ENCODE peak calls at places on chromosomes 7 and 10, in five cellular contexts. I is lower leg skin, Y is stomach, N is tibial artery, B is NB4. U is an unnamed sample.

GRCh38 chr10:68208424-68209042 is 23.4 kb downstream of the ATOH7 start:
- DNase-seq in B (peak), Y (peak), N (no peak), I (no peak), U (peak)

GRCh38 chr7:74033372-74034311 is 5.7 kb downstream of the ELN start:
- DNase-seq in B (no peak), N (peak), I (no peak), Y (peak), U (peak)

GRCh38 chr7:22250390-22250789 is 106.6 kb downstream of the RAPGEF5 start:
- DNase-seq in N (no peak), Y (no peak), B (no peak), I (no peak), U (no peak)

GRCh38 chr10:86413046-86413728 is 46.6 kb upstream of the GRID1 start:
- DNase-seq in N (no peak), I (no peak), B (peak), Y (no peak), U (peak)

GRCh38 chr10:129956902-129957673 is 7.0 kb downstream of the EBF3 start:
- DNase-seq in N (peak), Y (no peak), B (no peak), I (no peak), U (no peak)

GRCh38 chr10:3162533-3162932 is 10.0 kb downstream of the PITRM1 start:
- DNase-seq in N (no peak), Y (no peak), B (no peak), I (peak), U (no peak)

GRCh38 chr7:127710635-127711034 is 58.6 kb downstream of the SND1 start:
- DNase-seq in Y (no peak), B (no peak), N (no peak), I (no peak), U (no peak)

GRCh38 chr7:46908770-46909169 is 673.1 kb downstream of the TNS3 start:
- DNase-seq in B (no peak), Y (no peak), I (no peak), N (no peak), U (peak)

GRCh38 chr7:129468087-129468486 is 33.9 kb downstream of the STRIP2 start:
- DNase-seq in I (no peak), B (no peak), N (no peak), Y (no peak), U (peak)

GRCh38 chr7:29408841-29409243 is 154.8 kb upstream of the PRR15 start:
- DNase-seq in I (no peak), Y (peak), B (peak), N (no peak), U (peak)

GRCh38 chr10:48611133-48611532 is 6.3 kb upstream of the ARHGAP22 start:
- DNase-seq in I (no peak), Y (no peak), N (peak), B (no peak), U (no peak)

GRCh38 chr7:6494365-6494764 is 46.6 kb upstream of the DAGLB start:
- DNase-seq in B (no peak), I (no peak), Y (no peak), N (no peak), U (no peak)

GRCh38 chr7:150385240-150385830 is 6.2 kb downstream of the ZNF775 start:
- DNase-seq in I (no peak), N (no peak), B (peak), Y (no peak), U (no peak)

GRCh38 chr7:150382844-150383225 is 3.7 kb downstream of the ZNF775 start:
- DNase-seq in Y (no peak), N (no peak), I (no peak), B (no peak), U (no peak)

GRCh38 chr7:150384406-150385239 is 5.5 kb downstream of the ZNF775 start:
- DNase-seq in I (no peak), N (no peak), B (peak), Y (no peak), U (no peak)

GRCh38 chr7:150382123-150382843 is 3.2 kb downstream of the ZNF775 start:
- DNase-seq in I (peak), N (no peak), Y (no peak), B (no peak), U (no peak)

GRCh38 chr7:150383710-150384397 is 4.7 kb downstream of the ZNF775 start:
- DNase-seq in B (peak), N (peak), Y (no peak), I (peak), U (no peak)
- H3K4me3 ChIP-seq in B (peak), N (no peak), Y (no peak), I (no peak), U (no peak)

GRCh38 chr7:48084727-48085432 is 4.2 kb upstream of the UPP1 start:
- DNase-seq in Y (peak), B (peak), I (no peak), N (peak), U (peak)

GRCh38 chr7:48085433-48085791 is 3.7 kb upstream of the UPP1 start:
- DNase-seq in I (no peak), N (no peak), B (peak), Y (no peak), U (no peak)

GRCh38 chr7:48085942-48086341 is 3.1 kb upstream of the UPP1 start:
- DNase-seq in I (no peak), Y (no peak), N (no peak), B (no peak), U (no peak)

GRCh38 chr7:48087349-48087748 is 1.7 kb upstream of the UPP1 start:
- DNase-seq in I (no peak), B (peak), N (no peak), Y (no peak), U (peak)

GRCh38 chr7:48083114-48083830 is 5.8 kb upstream of the UPP1 start:
- DNase-seq in Y (no peak), I (no peak), N (no peak), B (no peak), U (peak)
- H3K4me3 ChIP-seq in Y (no peak), I (no peak), N (no peak), B (no peak), U (no peak)

DNA sequence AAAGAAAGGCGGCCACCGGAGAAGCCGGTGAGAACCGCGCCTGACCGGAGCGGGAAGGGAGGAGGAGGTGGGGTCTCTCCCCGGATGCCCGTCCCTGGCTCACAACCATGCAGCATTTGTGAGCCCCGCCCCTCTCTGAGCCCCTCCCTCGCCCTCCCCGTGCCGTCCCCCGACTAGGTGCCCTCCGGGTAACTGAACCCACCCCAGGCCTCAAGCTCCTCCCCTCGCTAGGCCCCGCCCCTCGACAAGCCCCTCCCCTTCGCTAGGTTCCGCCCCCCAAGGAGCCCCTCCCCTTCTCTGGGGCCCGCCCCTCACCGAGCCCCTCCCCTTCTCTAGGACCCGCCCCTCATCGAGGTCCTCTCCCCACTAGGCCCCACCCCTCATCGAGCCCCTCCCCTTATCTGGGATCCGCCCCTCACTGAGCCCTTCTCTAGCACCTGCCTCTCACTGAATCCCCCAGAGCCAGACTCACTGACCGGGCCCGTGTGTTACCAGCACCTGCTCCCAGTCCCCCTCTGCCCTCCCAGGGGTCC is 42.2 kb upstream of the HSPB1 start:
- DNase-seq in B (peak), N (no peak), Y (no peak), I (no peak), U (no peak)
- H3K4me3 ChIP-seq in B (no peak), N (no peak), Y (peak), I (no peak), U (peak)

DNA sequence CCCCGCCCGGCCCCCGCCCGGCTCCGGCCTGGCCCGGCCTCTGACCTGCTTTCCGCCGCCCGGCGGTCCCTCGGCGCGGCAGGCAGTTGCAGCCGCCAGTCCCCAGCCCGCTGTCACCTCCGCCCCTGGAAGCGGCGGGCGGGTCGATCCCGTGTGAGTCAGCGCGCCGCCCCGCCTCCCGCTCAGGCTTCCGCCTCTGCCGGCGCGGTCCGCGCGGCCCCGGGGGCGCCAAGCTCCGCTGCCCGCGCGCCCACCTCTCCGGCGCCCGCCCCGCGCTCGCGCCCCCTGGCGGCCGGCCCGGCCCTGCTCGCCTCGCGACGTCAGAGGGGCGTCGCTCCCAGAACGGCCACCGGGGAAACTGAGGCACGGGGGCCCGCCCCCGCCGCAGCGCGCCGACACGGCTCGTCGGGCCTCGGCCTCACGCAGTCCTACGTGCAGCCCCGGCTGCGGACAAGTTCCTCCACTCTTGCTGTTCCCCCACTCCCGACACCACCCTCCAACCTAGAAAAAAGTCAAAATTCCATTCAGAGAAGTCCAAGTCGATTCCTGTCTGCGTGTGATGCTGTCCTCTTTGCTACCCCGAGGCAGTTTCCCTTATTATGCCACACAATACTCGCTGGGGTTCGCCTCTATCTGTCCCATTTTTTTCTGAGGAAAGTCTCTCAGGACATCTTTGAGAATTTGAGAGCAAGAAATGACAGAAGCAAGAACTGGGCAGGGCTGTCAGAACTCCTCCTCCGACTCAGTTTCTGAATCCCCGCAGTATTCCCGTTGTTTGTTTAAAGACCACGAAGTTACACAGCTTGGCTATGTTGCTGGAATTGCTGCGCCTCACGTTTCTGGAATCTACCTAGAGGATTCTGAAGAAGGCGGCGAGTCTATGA is at the start of gene DNMBP:
- DNase-seq in N (peak), I (peak), B (peak), Y (peak), U (peak)
- H3K4me3 ChIP-seq in N (peak), I (peak), B (peak), Y (peak), U (peak)

GRCh38 chr10:110499796-110500514 is 2.2 kb downstream of the DUSP5 start:
- DNase-seq in N (no peak), B (no peak), Y (no peak), I (no peak), U (no peak)
- H3K4me3 ChIP-seq in N (no peak), B (no peak), Y (peak), I (no peak), U (peak)

GRCh38 chr7:953547-954327 is 743 bp downstream of the ADAP1 start:
- DNase-seq in I (peak), Y (peak), N (peak), B (peak), U (no peak)
- H3K4me3 ChIP-seq in I (peak), Y (peak), N (peak), B (peak), U (no peak)

DNA sequence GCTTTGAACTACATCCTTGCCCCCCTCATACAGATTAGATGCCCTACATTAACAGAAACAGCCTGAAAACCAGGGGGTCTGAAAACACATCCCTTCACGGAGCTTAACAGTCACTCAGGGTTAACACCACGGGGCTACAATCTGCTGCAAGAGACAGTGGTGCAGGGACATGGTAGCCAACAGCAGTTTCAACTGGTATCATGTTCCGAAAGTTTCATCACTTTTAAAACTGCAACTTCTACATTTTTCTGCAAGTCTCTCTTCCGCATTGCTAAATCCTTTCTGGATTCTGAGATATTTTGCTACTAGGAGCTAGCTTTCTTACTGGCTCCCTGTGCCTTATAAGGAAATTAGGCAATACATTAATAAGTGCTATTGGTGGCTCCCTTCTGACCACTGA is 92.6 kb downstream of the JAZF1 start:
- DNase-seq in N (no peak), I (no peak), B (peak), Y (no peak), U (no peak)
- H3K4me3 ChIP-seq in N (no peak), I (no peak), B (peak), Y (no peak), U (no peak)

GRCh38 chr10:99497343-99498025 is 35.3 kb upstream of the NKX2-3 start:
- DNase-seq in I (no peak), N (no peak), B (no peak), Y (no peak), U (no peak)
- H3K4me3 ChIP-seq in I (no peak), N (no peak), B (no peak), Y (no peak), U (no peak)

GRCh38 chr10:95289921-95290421 is 832 bp downstream of the PDLIM1 start:
- DNase-seq in Y (no peak), B (no peak), I (peak), N (no peak), U (no peak)
- H3K4me3 ChIP-seq in Y (peak), B (no peak), I (peak), N (peak), U (peak)

DNA sequence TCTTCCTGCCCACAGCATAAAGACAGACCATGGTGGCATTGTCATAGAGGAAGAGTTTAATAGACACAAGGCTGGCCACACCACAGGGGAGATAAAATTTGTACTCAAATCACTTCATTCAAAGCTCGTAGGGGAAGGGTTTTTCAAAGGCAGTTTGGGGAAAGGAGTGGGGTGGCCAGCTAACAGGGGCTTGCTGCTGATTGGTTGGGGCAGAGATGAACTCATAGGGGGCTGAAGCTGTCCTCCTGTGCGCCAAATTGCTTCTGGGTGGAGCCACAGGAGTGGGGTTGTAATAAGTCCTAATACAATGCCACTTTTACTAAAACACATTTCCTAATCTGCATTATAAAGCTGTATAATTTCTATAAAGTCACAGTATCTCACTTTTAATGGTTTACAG is 22.5 kb downstream of the PDZD8 start:
- DNase-seq in B (no peak), N (no peak), Y (no peak), I (no peak), U (no peak)
- H3K4me3 ChIP-seq in B (no peak), N (no peak), Y (no peak), I (no peak), U (no peak)

U was measured in astrocyte of the spinal cord.